ENCODE peak calls at places on chromosomes 11 and 22, in nine cellular contexts. F is fibroblast of lung, W is DMS153, V is RPMI7951, E is HT-29, K is GM04503, B is thoracic aorta, I is neural crest cell, U is frontal cortex. S is an unnamed sample.

GRCh38 chr11:126585388-126586302 is 230.2 kb downstream of the ST3GAL4 start:
- DNase-seq in F (peak), W (peak), V (peak), E (peak), K (peak), B (peak), I (no peak), U (no peak), S (peak)

GRCh38 chr22:45742866-45743450 is 71.3 kb downstream of the ATXN10 start:
- DNase-seq in F (peak), W (peak), V (peak), E (peak), K (no peak), B (no peak), I (no peak), U (no peak), S (peak)

GRCh38 chr22:19984201-19984753 is 32.3 kb downstream of the ARVCF start:
- DNase-seq in F (peak), W (no peak), V (peak), E (peak), K (no peak), B (peak), I (no peak), U (no peak), S (peak)

GRCh38 chr11:47204633-47204989 is 10.2 kb upstream of the DDB2 start:
- DNase-seq in F (peak), W (no peak), V (peak), E (peak), K (peak), B (no peak), I (no peak), U (no peak), S (peak)

GRCh38 chr11:102347526-102348331 is 715 bp downstream of the BIRC2 start:
- DNase-seq in F (peak), W (no peak), V (peak), E (peak), K (peak), B (no peak), I (no peak), U (no peak), S (peak)

GRCh38 chr22:31177420-31178162 is 17.6 kb downstream of the RNF185 start:
- DNase-seq in F (peak), W (no peak), V (no peak), E (no peak), K (peak), B (peak), I (no peak), U (no peak), S (peak)

GRCh38 chr11:129894281-129895125 is 875 bp downstream of the NFRKB start:
- DNase-seq in F (peak), W (no peak), V (peak), E (peak), K (no peak), B (no peak), I (no peak), U (no peak), S (peak)

GRCh38 chr11:74487875-74488274 is 5.6 kb downstream of the LIPT2 start:
- DNase-seq in F (no peak), W (no peak), V (peak), E (peak), K (no peak), B (no peak), I (no peak), U (no peak), S (no peak)

GRCh38 chr11:120198787-120199469 is 11.9 kb upstream of the OAF start:
- DNase-seq in F (no peak), W (no peak), V (no peak), E (no peak), K (no peak), B (no peak), I (no peak), U (no peak), S (no peak)

GRCh38 chr22:50276143-50276542 is 6.0 kb upstream of the MAPK11 start:
- DNase-seq in F (peak), W (no peak), V (peak), E (peak), K (no peak), B (no peak), I (no peak), U (peak), S (peak)

GRCh38 chr11:10654211-10655150 is 39.1 kb downstream of the IRAG1 start:
- DNase-seq in F (peak), W (peak), V (peak), E (peak), K (no peak), B (no peak), I (no peak), U (peak), S (peak)

GRCh38 chr11:94823127-94823732 is 55.1 kb downstream of the AMOTL1 start:
- DNase-seq in F (no peak), W (no peak), V (no peak), E (no peak), K (no peak), B (no peak), I (no peak), U (no peak), S (no peak)

GRCh38 chr11:130847517-130847916 is 68.8 kb downstream of the SNX19 start:
- DNase-seq in F (peak), W (no peak), V (peak), E (peak), K (peak), B (no peak), I (no peak), U (no peak), S (no peak)

GRCh38 chr11:80083561-80083960 is 642.7 kb upstream of the TENM4 start:
- DNase-seq in F (no peak), W (no peak), V (peak), E (no peak), K (no peak), B (no peak), I (no peak), U (no peak), S (peak)

GRCh38 chr11:27720277-27720830 is 20.1 kb upstream of the BDNF start:
- DNase-seq in F (peak), W (no peak), V (peak), E (no peak), K (no peak), B (no peak), I (peak), U (no peak), S (peak)

GRCh38 chr11:131800452-131800851 is 430.0 kb downstream of the NTM start:
- DNase-seq in F (no peak), W (no peak), V (no peak), E (no peak), K (no peak), B (no peak), I (no peak), U (no peak), S (no peak)

GRCh38 chr11:45332486-45332934 is 46.4 kb upstream of the SYT13 start:
- DNase-seq in F (peak), W (peak), V (peak), E (peak), K (no peak), B (no peak), I (peak), U (peak), S (peak)

GRCh38 chr11:36409152-36409713 is 100.8 kb downstream of the TRAF6 start:
- DNase-seq in F (no peak), W (no peak), V (no peak), E (no peak), K (no peak), B (no peak), I (no peak), U (no peak), S (no peak)

GRCh38 chr11:69440876-69441275 is 40.6 kb upstream of the LINC01488 start:
- DNase-seq in F (no peak), W (no peak), V (no peak), E (no peak), K (no peak), B (no peak), I (no peak), U (no peak), S (no peak)

GRCh38 chr22:44648821-44649566 is 53.0 kb upstream of the PRR5 start:
- DNase-seq in F (peak), W (no peak), V (peak), E (no peak), K (peak), B (no peak), I (no peak), U (no peak), S (peak)

GRCh38 chr11:18265949-18266348 is at the start of gene SAA1:
- DNase-seq in F (no peak), W (no peak), V (peak), E (no peak), K (no peak), B (no peak), I (no peak), U (no peak), S (peak)

GRCh38 chr11:70020336-70021214 is 57.5 kb upstream of the ANO1 start:
- DNase-seq in F (peak), W (no peak), V (peak), E (no peak), K (no peak), B (no peak), I (no peak), U (no peak), S (no peak)

GRCh38 chr22:37623075-37624016 is 14.7 kb downstream of the GGA1 start:
- DNase-seq in F (peak), W (peak), V (peak), E (peak), K (no peak), B (no peak), I (peak), U (no peak), S (peak)

GRCh38 chr11:110529043-110529442 is 99.3 kb downstream of the FDX1 start:
- DNase-seq in F (no peak), W (no peak), V (no peak), E (peak), K (no peak), B (no peak), I (no peak), U (no peak), S (no peak)

GRCh38 chr11:107203656-107204055 is 185.4 kb upstream of the GUCY1A2 start:
- DNase-seq in F (no peak), W (no peak), V (no peak), E (no peak), K (no peak), B (no peak), I (no peak), U (no peak), S (peak)

GRCh38 chr22:46998346-46998745 is 235.9 kb downstream of the TBC1D22A start:
- DNase-seq in F (no peak), W (no peak), V (no peak), E (no peak), K (no peak), B (no peak), I (no peak), U (no peak), S (no peak)

S was measured in hepatocyte.